ENCODE peak calls at places on chromosomes 4 and X, in four cellular contexts. One of them, this sample, is unnamed.

GRCh38 chr4:180240670-180241069 is 2002.5 kb upstream of the TENM3 start:
- DNase-seq in stimulated activated CD8-positive, alpha-beta memory T cell treated with anti-CD3 and anti-CD28 coated beads, Interleukin-7, amount 100 ng/mL, for 24 hours: no peak
- DNase-seq in hypothalamus: no peak
- DNase-seq in prostate gland: no peak
- DNase-seq in this sample: no peak

GRCh38 chr4:124633285-124633941 is 79.1 kb downstream of the ANKRD50 start:
- DNase-seq in prostate gland: no peak
- DNase-seq in stimulated activated CD8-positive, alpha-beta memory T cell treated with anti-CD3 and anti-CD28 coated beads, Interleukin-7, amount 100 ng/mL, for 24 hours: no peak
- DNase-seq in hypothalamus: no peak
- DNase-seq in this sample: no peak

GRCh38 chr4:36722986-36723385 is 441.6 kb downstream of the DTHD1 start:
- DNase-seq in stimulated activated CD8-positive, alpha-beta memory T cell treated with anti-CD3 and anti-CD28 coated beads, Interleukin-7, amount 100 ng/mL, for 24 hours: no peak
- DNase-seq in prostate gland: no peak
- DNase-seq in hypothalamus: no peak
- DNase-seq in this sample: no peak

GRCh38 chr4:1492636-1493539 is 86.6 kb upstream of the NKX1-1 start:
- DNase-seq in stimulated activated CD8-positive, alpha-beta memory T cell treated with anti-CD3 and anti-CD28 coated beads, Interleukin-7, amount 100 ng/mL, for 24 hours: no peak
- DNase-seq in prostate gland: no peak
- DNase-seq in hypothalamus: no peak
- DNase-seq in this sample: no peak

GRCh38 chrX:154409222-154409871 is at the start of gene DNASE1L1:
- DNase-seq in prostate gland: peak
- DNase-seq in stimulated activated CD8-positive, alpha-beta memory T cell treated with anti-CD3 and anti-CD28 coated beads, Interleukin-7, amount 100 ng/mL, for 24 hours: no peak
- DNase-seq in hypothalamus: no peak
- DNase-seq in this sample: no peak

GRCh38 chr4:4752576-4753401 is 106.7 kb upstream of the MSX1 start:
- DNase-seq in stimulated activated CD8-positive, alpha-beta memory T cell treated with anti-CD3 and anti-CD28 coated beads, Interleukin-7, amount 100 ng/mL, for 24 hours: no peak
- DNase-seq in hypothalamus: no peak
- DNase-seq in prostate gland: peak
- DNase-seq in this sample: no peak

GRCh38 chrX:66760648-66761047 is 121.8 kb upstream of the EDA2R start:
- DNase-seq in stimulated activated CD8-positive, alpha-beta memory T cell treated with anti-CD3 and anti-CD28 coated beads, Interleukin-7, amount 100 ng/mL, for 24 hours: no peak
- DNase-seq in hypothalamus: no peak
- DNase-seq in prostate gland: no peak
- DNase-seq in this sample: no peak

GRCh38 chrX:19888419-19888879 is 1.0 kb upstream of the SH3KBP1 start:
- DNase-seq in hypothalamus: peak
- DNase-seq in stimulated activated CD8-positive, alpha-beta memory T cell treated with anti-CD3 and anti-CD28 coated beads, Interleukin-7, amount 100 ng/mL, for 24 hours: no peak
- DNase-seq in prostate gland: peak
- DNase-seq in this sample: no peak

GRCh38 chrX:9610774-9611392 is 146.0 kb downstream of the TBL1X start:
- DNase-seq in stimulated activated CD8-positive, alpha-beta memory T cell treated with anti-CD3 and anti-CD28 coated beads, Interleukin-7, amount 100 ng/mL, for 24 hours: no peak
- DNase-seq in prostate gland: no peak
- DNase-seq in hypothalamus: no peak
- DNase-seq in this sample: no peak

GRCh38 chr4:81594495-81595169 is 122.9 kb upstream of the RASGEF1B start:
- DNase-seq in hypothalamus: no peak
- DNase-seq in stimulated activated CD8-positive, alpha-beta memory T cell treated with anti-CD3 and anti-CD28 coated beads, Interleukin-7, amount 100 ng/mL, for 24 hours: no peak
- DNase-seq in prostate gland: no peak
- DNase-seq in this sample: no peak

GRCh38 chr4:128416921-128417320 is 129.3 kb upstream of the PGRMC2 start:
- DNase-seq in stimulated activated CD8-positive, alpha-beta memory T cell treated with anti-CD3 and anti-CD28 coated beads, Interleukin-7, amount 100 ng/mL, for 24 hours: no peak
- DNase-seq in hypothalamus: no peak
- DNase-seq in prostate gland: no peak
- DNase-seq in this sample: no peak

GRCh38 chr4:4884611-4885010 is 25.1 kb downstream of the MSX1 start:
- DNase-seq in prostate gland: no peak
- DNase-seq in stimulated activated CD8-positive, alpha-beta memory T cell treated with anti-CD3 and anti-CD28 coated beads, Interleukin-7, amount 100 ng/mL, for 24 hours: no peak
- DNase-seq in hypothalamus: no peak
- DNase-seq in this sample: no peak

GRCh38 chr4:138445098-138445497 is 202.9 kb upstream of the SLC7A11 start:
- DNase-seq in prostate gland: no peak
- DNase-seq in stimulated activated CD8-positive, alpha-beta memory T cell treated with anti-CD3 and anti-CD28 coated beads, Interleukin-7, amount 100 ng/mL, for 24 hours: no peak
- DNase-seq in hypothalamus: no peak
- DNase-seq in this sample: no peak

GRCh38 chr4:80507507-80507906 is 172.0 kb downstream of the CFAP299 start:
- DNase-seq in prostate gland: no peak
- DNase-seq in hypothalamus: no peak
- DNase-seq in stimulated activated CD8-positive, alpha-beta memory T cell treated with anti-CD3 and anti-CD28 coated beads, Interleukin-7, amount 100 ng/mL, for 24 hours: no peak
- DNase-seq in this sample: no peak

GRCh38 chr4:106194801-106195200 is 121.2 kb downstream of the TBCK start:
- DNase-seq in stimulated activated CD8-positive, alpha-beta memory T cell treated with anti-CD3 and anti-CD28 coated beads, Interleukin-7, amount 100 ng/mL, for 24 hours: no peak
- DNase-seq in prostate gland: no peak
- DNase-seq in hypothalamus: no peak
- DNase-seq in this sample: no peak

GRCh38 chr4:123554819-123555499 is 158.4 kb downstream of the SPRY1 start:
- DNase-seq in prostate gland: peak
- DNase-seq in stimulated activated CD8-positive, alpha-beta memory T cell treated with anti-CD3 and anti-CD28 coated beads, Interleukin-7, amount 100 ng/mL, for 24 hours: no peak
- DNase-seq in hypothalamus: no peak
- DNase-seq in this sample: no peak

This sample was measured in anterior cingulate cortex.